ENCODE peak calls at places on chromosomes 5 and 9, in four cellular contexts. One of them, this sample, is unnamed.
A peak's percentile ranks its signal among the peaks of the same experiment; 100 is the strongest.

GRCh38 chr9:132638240-132638639 is 31.5 kb downstream of the DDX31 start:
- DNase-seq in GM12878: no peak
- DNase-seq in HepG2: no peak
- DNase-seq in K562: no peak
- DNase-seq in this sample: no peak

GRCh38 chr5:76143884-76144283 is 60.7 kb downstream of the SV2C start:
- DNase-seq in GM12878: no peak
- DNase-seq in HepG2: no peak
- DNase-seq in K562: no peak
- DNase-seq in this sample: no peak

GRCh38 chr5:148844433-148845279 is 18.2 kb downstream of the ADRB2 start:
- DNase-seq in GM12878: no peak
- DNase-seq in HepG2: no peak
- DNase-seq in K562: no peak
- DNase-seq in this sample: no peak

GRCh38 chr5:79236364-79236969 is 536 bp downstream of the JMY start:
- DNase-seq in GM12878: no peak
- DNase-seq in HepG2: no peak
- DNase-seq in K562: peak; percentile 44
- DNase-seq in this sample: peak; percentile 44

GRCh38 chr5:137570070-137570469 is 70.9 kb upstream of the SPOCK1 start:
- DNase-seq in GM12878: no peak
- DNase-seq in HepG2: no peak
- DNase-seq in K562: no peak
- DNase-seq in this sample: no peak

GRCh38 chr9:81621785-81622243 is 67.5 kb downstream of the TLE1 start:
- DNase-seq in GM12878: no peak
- DNase-seq in HepG2: no peak
- DNase-seq in K562: no peak
- DNase-seq in this sample: no peak

GRCh38 chr9:129688285-129689043 is 23.0 kb downstream of the PRRX2 start:
- DNase-seq in GM12878: no peak
- DNase-seq in HepG2: no peak
- DNase-seq in K562: no peak
- DNase-seq in this sample: no peak

GRCh38 chr5:53378590-53379247 is 101.7 kb upstream of the FST start:
- DNase-seq in GM12878: no peak
- DNase-seq in HepG2: no peak
- DNase-seq in K562: no peak
- DNase-seq in this sample: no peak

GRCh38 chr5:73482383-73483193 is 15.7 kb upstream of the BTF3 start:
- DNase-seq in GM12878: no peak
- DNase-seq in HepG2: no peak
- DNase-seq in K562: peak; percentile 19
- DNase-seq in this sample: no peak

GRCh38 chr9:90894956-90895687 is 93.5 kb downstream of the SYK start:
- DNase-seq in GM12878: no peak
- DNase-seq in HepG2: peak; percentile 10
- DNase-seq in K562: peak; percentile 19
- DNase-seq in this sample: peak; percentile 53

GRCh38 chr5:111326551-111326950 is 102.4 kb downstream of the CAMK4 start:
- DNase-seq in GM12878: no peak
- DNase-seq in HepG2: no peak
- DNase-seq in K562: no peak
- DNase-seq in this sample: no peak

GRCh38 chr5:29498860-29499259 is 1694.6 kb upstream of the CDH6 start:
- DNase-seq in GM12878: no peak
- DNase-seq in HepG2: no peak
- DNase-seq in K562: no peak
- DNase-seq in this sample: no peak

GRCh38 chr9:131546336-131547084 is 1.2 kb downstream of the PRRT1B start:
- DNase-seq in GM12878: no peak
- DNase-seq in HepG2: peak; percentile 68
- DNase-seq in K562: no peak
- DNase-seq in this sample: peak; percentile 57

GRCh38 chr9:98168952-98169488 is 23.4 kb downstream of the CORO2A start:
- DNase-seq in GM12878: peak; percentile 65
- DNase-seq in HepG2: peak; percentile 85
- DNase-seq in K562: peak; percentile 89
- DNase-seq in this sample: no peak

GRCh38 chr5:122723606-122724352 is 51.1 kb upstream of the SNX2 start:
- DNase-seq in GM12878: peak; percentile 59
- DNase-seq in HepG2: no peak
- DNase-seq in K562: no peak
- DNase-seq in this sample: no peak

GRCh38 chr9:121354770-121355169 is 15.3 kb downstream of the STOM start:
- DNase-seq in GM12878: no peak
- DNase-seq in HepG2: no peak
- DNase-seq in K562: no peak
- DNase-seq in this sample: no peak

GRCh38 chr9:137316012-137316981 is 14.2 kb upstream of the NRARP start:
- DNase-seq in GM12878: no peak
- DNase-seq in HepG2: no peak
- DNase-seq in K562: peak; percentile 94
- DNase-seq in this sample: no peak

GRCh38 chr9:34230556-34230955 is 51.7 kb downstream of the UBAP1 start:
- DNase-seq in GM12878: no peak
- DNase-seq in HepG2: no peak
- DNase-seq in K562: no peak
- DNase-seq in this sample: no peak

GRCh38 chr9:137461663-137462395 is 2.7 kb upstream of the NSMF start:
- DNase-seq in GM12878: peak; percentile 49
- DNase-seq in HepG2: no peak
- DNase-seq in K562: peak; percentile 95
- DNase-seq in this sample: no peak

GRCh38 chr5:30572279-30572678 is 621.2 kb upstream of the CDH6 start:
- DNase-seq in GM12878: no peak
- DNase-seq in HepG2: peak; percentile 3
- DNase-seq in K562: no peak
- DNase-seq in this sample: no peak

GRCh38 chr5:168209561-168209960 is 81.9 kb upstream of the WWC1 start:
- DNase-seq in GM12878: no peak
- DNase-seq in HepG2: no peak
- DNase-seq in K562: no peak
- DNase-seq in this sample: no peak

GRCh38 chr5:68519135-68519534 is 303.6 kb downstream of the PIK3R1 start:
- DNase-seq in GM12878: no peak
- DNase-seq in HepG2: no peak
- DNase-seq in K562: no peak
- DNase-seq in this sample: no peak

GRCh38 chr9:91117959-91118651 is 243.6 kb downstream of the AUH start:
- DNase-seq in GM12878: no peak
- DNase-seq in HepG2: no peak
- DNase-seq in K562: peak; percentile 31
- DNase-seq in this sample: no peak

GRCh38 chr5:143396353-143396940 is 7.0 kb downstream of the NR3C1 start:
- DNase-seq in GM12878: no peak
- DNase-seq in HepG2: no peak
- DNase-seq in K562: no peak
- DNase-seq in this sample: no peak

GRCh38 chr5:92019376-92019990 is 636.4 kb upstream of the ARRDC3 start:
- DNase-seq in GM12878: no peak
- DNase-seq in HepG2: no peak
- DNase-seq in K562: no peak
- DNase-seq in this sample: no peak

GRCh38 chr5:35811108-35811741 is 45.5 kb upstream of the IL7R start:
- DNase-seq in GM12878: no peak
- DNase-seq in HepG2: no peak
- DNase-seq in K562: no peak
- DNase-seq in this sample: no peak

GRCh38 chr9:93676310-93677054 is 100.1 kb downstream of the PHF2 start:
- DNase-seq in GM12878: no peak
- DNase-seq in HepG2: no peak
- DNase-seq in K562: no peak
- DNase-seq in this sample: no peak

GRCh38 chr5:115070737-115071136 is 99.0 kb downstream of the TRIM36 start:
- DNase-seq in GM12878: no peak
- DNase-seq in HepG2: no peak
- DNase-seq in K562: no peak
- DNase-seq in this sample: no peak

GRCh38 chr9:38278931-38279532 is 113.5 kb upstream of the ALDH1B1 start:
- DNase-seq in GM12878: no peak
- DNase-seq in HepG2: no peak
- DNase-seq in K562: no peak
- DNase-seq in this sample: no peak

GRCh38 chr5:92939428-92939827 is 641.6 kb downstream of the NR2F1-AS1 start:
- DNase-seq in GM12878: no peak
- DNase-seq in HepG2: no peak
- DNase-seq in K562: no peak
- DNase-seq in this sample: no peak

GRCh38 chr9:124774131-124774978 is 2.6 kb upstream of the OLFML2A start:
- DNase-seq in GM12878: peak; percentile 50
- DNase-seq in HepG2: peak; percentile 61
- DNase-seq in K562: peak; percentile 84
- DNase-seq in this sample: peak; percentile 78

GRCh38 chr9:117394655-117395054 is 20.2 kb downstream of the ASTN2 start:
- DNase-seq in GM12878: no peak
- DNase-seq in HepG2: no peak
- DNase-seq in K562: no peak
- DNase-seq in this sample: no peak
- TF ChIP-seq TARDBP in GM12878: no peak
- TF ChIP-seq TARDBP in HepG2: no peak
- TF ChIP-seq TARDBP in K562: no peak
- TF ChIP-seq TARDBP in this sample: no peak

DNA sequence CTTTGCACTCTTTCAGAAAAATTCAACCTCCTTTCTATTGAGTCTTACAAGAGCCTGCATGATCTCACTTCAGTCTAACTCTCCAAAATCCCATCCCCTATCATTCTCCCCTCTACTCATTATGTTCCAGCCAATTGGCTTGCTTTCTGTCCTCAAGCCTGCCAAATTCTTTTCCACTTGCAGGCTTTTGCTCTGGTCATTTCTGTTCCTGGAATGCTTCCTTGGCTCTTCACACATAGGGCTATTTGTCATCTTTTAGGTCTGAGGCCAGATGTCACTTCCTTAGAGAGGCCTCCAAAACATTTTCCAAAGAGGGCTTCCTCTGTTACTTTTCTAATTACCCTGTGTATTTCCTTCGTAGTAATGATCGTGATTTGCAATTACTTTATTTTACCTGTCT is 11.8 kb upstream of the CHD1 start:
- DNase-seq in GM12878: no peak
- DNase-seq in HepG2: no peak
- DNase-seq in K562: no peak
- DNase-seq in this sample: no peak
- TF ChIP-seq TARDBP in GM12878: no peak
- TF ChIP-seq TARDBP in HepG2: no peak
- TF ChIP-seq TARDBP in K562: no peak
- TF ChIP-seq TARDBP in this sample: no peak

DNA sequence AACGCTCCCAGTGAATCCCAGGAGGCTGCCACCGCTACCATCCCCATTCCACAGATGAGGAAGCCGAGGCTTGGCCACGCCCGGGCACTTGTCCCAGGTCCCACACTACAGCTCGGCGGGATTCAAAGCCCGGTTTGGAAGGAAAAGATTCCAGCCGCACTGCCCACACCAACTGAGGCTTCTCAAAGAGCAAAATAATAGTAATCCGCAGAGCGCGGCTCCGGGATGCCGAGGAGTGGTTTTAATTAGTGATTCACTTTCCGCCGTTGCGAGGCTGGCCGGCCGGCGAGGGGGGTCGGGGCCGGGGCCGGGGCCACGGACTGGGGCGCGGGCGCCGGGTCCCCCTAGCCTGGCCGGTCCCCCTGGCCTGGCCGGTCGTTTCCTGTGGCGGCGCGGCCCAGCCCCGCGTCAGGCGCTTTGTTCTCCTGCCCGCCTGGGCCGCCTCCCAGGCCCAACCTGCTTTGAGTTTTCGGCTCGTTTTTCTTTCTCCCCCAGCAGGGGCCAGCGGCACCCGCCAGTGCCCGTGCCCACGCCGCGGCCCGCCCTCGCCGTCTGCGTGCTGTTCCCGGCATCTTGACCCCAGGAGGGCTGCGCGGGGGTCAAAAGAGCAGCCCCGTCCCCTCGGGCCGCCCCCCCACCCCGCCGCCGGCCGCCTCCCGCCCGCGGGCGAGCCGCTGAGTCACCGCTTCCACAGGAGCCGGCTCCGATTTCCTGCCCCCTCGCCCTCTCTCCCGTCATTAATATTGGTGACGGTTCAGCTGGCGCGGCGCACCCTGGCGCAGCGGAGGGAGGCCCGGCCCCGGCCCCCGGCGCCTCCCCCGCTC is 31.2 kb downstream of the FGF18 start:
- DNase-seq in GM12878: no peak
- DNase-seq in HepG2: no peak
- DNase-seq in K562: peak; percentile 45
- DNase-seq in this sample: peak; percentile 77
- TF ChIP-seq TARDBP in GM12878: no peak
- TF ChIP-seq TARDBP in HepG2: no peak
- TF ChIP-seq TARDBP in K562: no peak
- TF ChIP-seq TARDBP in this sample: no peak

GRCh38 chr9:8208465-8208864 is 408.9 kb upstream of the DMAC1 start:
- DNase-seq in GM12878: no peak
- DNase-seq in HepG2: no peak
- DNase-seq in K562: no peak
- DNase-seq in this sample: no peak
- TF ChIP-seq TARDBP in GM12878: no peak
- TF ChIP-seq TARDBP in HepG2: no peak
- TF ChIP-seq TARDBP in K562: no peak
- TF ChIP-seq TARDBP in this sample: no peak

GRCh38 chr9:134413890-134414731 is 87.9 kb downstream of the RXRA start:
- DNase-seq in GM12878: no peak
- DNase-seq in HepG2: no peak
- DNase-seq in K562: no peak
- DNase-seq in this sample: peak; percentile 37
- TF ChIP-seq TARDBP in GM12878: no peak
- TF ChIP-seq TARDBP in HepG2: no peak
- TF ChIP-seq TARDBP in K562: no peak
- TF ChIP-seq TARDBP in this sample: no peak

GRCh38 chr5:56311306-56311904 is 78.3 kb upstream of the ANKRD55 start:
- DNase-seq in GM12878: no peak
- DNase-seq in HepG2: no peak
- DNase-seq in K562: no peak
- DNase-seq in this sample: no peak
- TF ChIP-seq TARDBP in GM12878: no peak
- TF ChIP-seq TARDBP in HepG2: no peak
- TF ChIP-seq TARDBP in K562: no peak
- TF ChIP-seq TARDBP in this sample: no peak

DNA sequence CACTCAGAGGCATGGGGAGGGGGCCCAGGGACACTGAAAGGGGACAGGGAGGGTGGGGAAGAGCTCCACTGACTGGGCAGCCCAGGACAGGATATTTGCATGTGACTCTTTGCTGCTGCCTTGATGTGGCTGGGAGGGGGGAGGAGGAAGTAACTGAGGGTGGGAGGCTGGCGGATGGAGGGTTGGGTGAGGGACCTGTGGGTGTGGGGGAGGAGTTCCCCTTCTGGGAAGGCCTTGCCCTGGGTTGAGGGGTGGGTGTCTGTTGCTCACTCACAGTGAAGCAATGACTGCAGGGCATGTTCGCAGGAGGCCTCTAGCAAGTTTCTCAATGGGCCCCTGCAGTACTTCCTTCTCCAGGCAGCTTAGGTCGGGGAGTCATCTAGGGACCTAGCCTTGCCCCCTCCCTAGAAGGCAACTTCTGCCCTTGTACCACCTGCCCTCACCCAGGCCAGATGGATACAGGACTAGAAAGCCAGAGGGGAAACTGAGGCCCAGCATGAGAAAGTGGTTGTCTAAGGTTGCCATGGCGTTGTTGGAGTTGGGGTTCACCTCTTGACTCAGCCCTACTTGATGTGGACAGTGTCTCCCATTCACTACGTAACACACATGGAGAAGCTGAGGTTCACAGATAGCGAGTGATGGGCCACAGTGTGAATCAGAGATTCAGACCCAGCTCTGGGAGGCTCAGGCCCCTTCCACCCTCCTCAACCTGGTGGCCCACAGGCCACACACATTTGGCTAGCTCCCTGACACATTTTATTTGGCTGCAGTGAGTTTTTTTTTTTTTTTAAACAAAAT is 3.0 kb downstream of the GRK6 start:
- DNase-seq in GM12878: peak; percentile 72
- DNase-seq in HepG2: no peak
- DNase-seq in K562: peak; percentile 59
- DNase-seq in this sample: no peak
- TF ChIP-seq TARDBP in GM12878: peak; percentile 34
- TF ChIP-seq TARDBP in HepG2: no peak
- TF ChIP-seq TARDBP in K562: no peak
- TF ChIP-seq TARDBP in this sample: no peak

This sample was measured in HEK293T.